ENCODE peak calls at places on chromosomes 13 and 19, in six cellular contexts. A is HCT116, T is IMR-90, Y is HepG2, K is H1, M is K562. L is an unnamed sample.

GRCh38 chr13:77477299-77477848 is 58.1 kb upstream of the SCEL start:
- DNase-seq in A (no peak), K (no peak), Y (no peak), T (no peak), M (no peak), L (no peak)

GRCh38 chr19:2371656-2372055 is 11.6 kb downstream of the TMPRSS9 start:
- DNase-seq in K (no peak), A (no peak), M (no peak), T (peak; percentile 60), Y (no peak), L (no peak)

GRCh38 chr19:1240925-1241324 is 626 bp upstream of the ATP5F1D start:
- DNase-seq in K (peak; percentile 52), A (no peak), T (no peak), Y (no peak), M (no peak), L (no peak)

GRCh38 chr19:1248454-1249297 is at the start of gene MIDN:
- DNase-seq in T (peak; percentile 86), K (peak; percentile 95), M (peak; percentile 88), A (no peak), Y (peak; percentile 75), L (no peak)

GRCh38 chr19:801861-802496 is 4.7 kb downstream of the PTBP1 start:
- DNase-seq in M (no peak), T (peak; percentile 44), A (no peak), K (no peak), Y (no peak), L (no peak)

GRCh38 chr13:108342369-108343289 is 73.1 kb downstream of the TNFSF13B start:
- DNase-seq in A (peak; percentile 16), M (peak; percentile 7), K (no peak), Y (peak; percentile 15), T (peak; percentile 35), L (peak; percentile 3)

GRCh38 chr19:46076951-46077814 is 36.4 kb upstream of the IGFL4 start:
- DNase-seq in T (peak; percentile 79), Y (peak; percentile 87), K (peak; percentile 85), M (peak; percentile 90), A (peak; percentile 82), L (no peak)

GRCh38 chr19:35267818-35268545 is 780 bp upstream of the USF2 start:
- DNase-seq in K (peak; percentile 81), T (peak; percentile 67), M (peak; percentile 97), A (peak; percentile 24), Y (no peak), L (no peak)

GRCh38 chr19:30076751-30077670 is 135.0 kb downstream of the URI1 start:
- DNase-seq in A (no peak), Y (no peak), M (no peak), K (no peak), T (no peak), L (no peak)

GRCh38 chr13:45847554-45848224 is 3.9 kb downstream of the SIAH3 start:
- DNase-seq in Y (no peak), K (no peak), A (no peak), M (no peak), T (no peak), L (no peak)

GRCh38 chr19:38734426-38735256 is 9.6 kb downstream of the CAPN12 start:
- DNase-seq in A (no peak), K (no peak), T (no peak), Y (no peak), M (no peak), L (peak; percentile 25)

GRCh38 chr19:4657262-4657661 is 12.9 kb downstream of the MYDGF start:
- DNase-seq in T (no peak), M (no peak), Y (no peak), K (no peak), A (no peak), L (no peak)

GRCh38 chr13:36431204-36432105 is 840 bp upstream of the CCNA1 start:
- DNase-seq in M (no peak), T (no peak), K (no peak), Y (no peak), A (no peak), L (no peak)

GRCh38 chr13:108302279-108302678 is 32.8 kb downstream of the TNFSF13B start:
- DNase-seq in Y (no peak), K (no peak), A (no peak), M (no peak), T (peak; percentile 1), L (no peak)

GRCh38 chr19:7294571-7295212 is 478 bp upstream of the INSR start:
- DNase-seq in M (peak; percentile 24), Y (peak; percentile 65), T (peak; percentile 16), A (peak; percentile 75), K (peak; percentile 66), L (no peak)

GRCh38 chr13:112208656-112209055 is 141.7 kb downstream of the SOX1 start:
- DNase-seq in T (no peak), A (no peak), Y (no peak), K (no peak), M (no peak), L (no peak)

GRCh38 chr19:53195265-53195879 is 2.2 kb upstream of the ZNF665 start:
- DNase-seq in Y (peak; percentile 67), A (peak; percentile 42), K (peak; percentile 81), M (peak; percentile 56), T (peak; percentile 81), L (peak; percentile 27)

GRCh38 chr13:100773429-100773828 is 98.8 kb upstream of the TMTC4 start:
- DNase-seq in A (no peak), Y (no peak), M (no peak), T (no peak), K (no peak), L (no peak)

GRCh38 chr13:98761126-98761978 is 8.9 kb upstream of the SLC15A1 start:
- DNase-seq in T (peak; percentile 74), K (no peak), M (no peak), Y (peak; percentile 34), A (no peak), L (peak; percentile 11)

GRCh38 chr19:17103177-17103576 is 27.6 kb downstream of the MYO9B start:
- DNase-seq in K (peak; percentile 90), Y (peak; percentile 56), M (peak; percentile 49), A (peak; percentile 40), T (peak; percentile 45), L (no peak)

GRCh38 chr13:31328549-31329229 is 128.9 kb downstream of the B3GLCT start:
- DNase-seq in A (no peak), Y (no peak), M (no peak), K (no peak), T (peak; percentile 14), L (no peak)

GRCh38 chr19:46391296-46392251 is 21.8 kb downstream of the CCDC8 start:
- DNase-seq in A (no peak), K (no peak), M (no peak), T (no peak), Y (no peak), L (no peak)

GRCh38 chr19:51810228-51810627 is 15.3 kb downstream of the FPR3 start:
- DNase-seq in Y (peak; percentile 68), M (peak; percentile 46), K (no peak), T (no peak), A (no peak), L (no peak)

GRCh38 chr19:51808333-51808986 is 13.5 kb downstream of the FPR3 start:
- DNase-seq in K (no peak), M (peak; percentile 40), A (no peak), T (no peak), Y (peak; percentile 66), L (no peak)

GRCh38 chr19:51809787-51810186 is 14.8 kb downstream of the FPR3 start:
- DNase-seq in A (no peak), Y (peak; percentile 21), M (no peak), T (no peak), K (no peak), L (no peak)

GRCh38 chr19:51807925-51808324 is 13.0 kb downstream of the FPR3 start:
- DNase-seq in Y (no peak), A (no peak), K (no peak), M (no peak), T (no peak), L (no peak)

GRCh38 chr19:51807111-51807701 is 12.2 kb downstream of the FPR3 start:
- DNase-seq in T (no peak), A (no peak), Y (peak; percentile 52), M (peak; percentile 55), K (peak; percentile 42), L (no peak)
- H2AFZ ChIP-seq in T (no peak overlapping the region), A (no peak overlapping the region), Y (no peak overlapping the region), M (peak overlapping the region; percentile 73), K (no peak overlapping the region), L (no peak overlapping the region)

DNA sequence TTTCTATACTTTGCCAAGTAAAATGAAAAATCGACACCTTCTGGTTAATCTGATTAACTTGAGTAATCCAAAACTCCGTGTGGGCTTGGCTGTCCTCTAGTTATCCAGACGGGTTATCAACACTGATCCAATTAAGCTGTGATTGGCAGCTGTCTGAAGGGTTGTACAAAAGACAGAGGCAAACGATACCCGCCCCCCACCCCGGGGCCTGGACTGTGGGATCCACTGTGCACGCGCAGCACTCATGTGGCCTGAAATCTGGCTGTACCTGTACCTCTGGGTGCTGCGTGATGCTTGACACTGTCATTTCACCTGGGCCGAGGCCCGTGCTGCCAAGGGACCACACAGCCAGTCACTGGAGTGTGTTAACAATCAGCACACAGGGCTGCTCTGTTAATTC is 53.5 kb downstream of the COL4A2 start:
- DNase-seq in M (no peak), K (no peak), T (no peak), A (no peak), Y (no peak), L (no peak)
- TF ChIP-seq CEBPB in M (no peak), K (no peak), T (no peak), A (no peak), Y (no peak), L (no peak)

DNA sequence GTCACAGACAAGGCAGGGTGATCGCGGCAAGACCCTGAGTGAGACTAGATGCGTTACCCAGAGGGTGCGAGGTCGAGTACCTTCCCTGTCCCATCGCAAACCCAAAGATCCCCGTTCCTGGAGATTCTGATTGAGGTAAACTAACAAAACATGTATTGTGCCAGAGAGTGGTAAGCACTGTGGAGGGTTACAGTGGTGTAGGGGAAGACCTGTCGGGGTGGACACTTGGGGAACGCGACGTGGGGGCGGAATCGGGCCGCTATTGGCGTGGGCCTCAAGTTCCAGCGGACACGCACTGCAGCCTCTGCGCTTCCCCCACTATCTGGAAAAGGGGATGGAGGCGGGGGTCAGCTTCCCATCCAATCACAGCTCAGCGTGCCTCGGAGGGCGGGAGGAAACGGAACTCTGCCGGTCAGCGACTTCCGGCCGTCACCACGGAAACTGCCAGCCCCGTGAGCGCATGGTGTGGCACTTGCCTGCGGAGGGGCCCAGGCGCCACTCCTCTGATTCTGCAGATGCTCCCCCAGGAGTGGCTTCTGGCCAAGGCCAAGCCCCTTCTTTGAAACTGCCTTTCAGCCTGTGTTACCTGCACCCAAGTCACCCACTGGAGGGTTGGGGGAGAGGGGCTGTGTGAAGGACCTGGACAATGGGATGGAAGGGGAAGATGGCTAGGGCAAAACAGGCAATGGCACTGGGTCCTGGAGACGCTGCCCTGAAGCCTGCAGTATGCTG is 1.0 kb upstream of the UBE2M start:
- DNase-seq in K (peak; percentile 90), A (peak; percentile 90), M (peak; percentile 98), Y (peak; percentile 92), T (peak; percentile 89), L (peak; percentile 76)
- H2AFZ ChIP-seq in K (no peak overlapping the region), A (no peak overlapping the region), M (peak overlapping the region; percentile 99), Y (no peak overlapping the region), T (peak overlapping the region; percentile 100), L (no peak overlapping the region)

GRCh38 chr13:92538164-92538563 is 688.4 kb upstream of the GPC6 start:
- DNase-seq in M (no peak), A (no peak), T (no peak), Y (no peak), K (no peak), L (no peak)
- TF ChIP-seq CEBPB in M (no peak), A (no peak), T (no peak), Y (no peak), K (no peak), L (no peak)

L was measured in GM12878.